ENCODE peak calls at places on chromosomes 1 and 21, in five cellular contexts. P, W, B, R and S are unnamed samples.

GRCh38 chr1:234134878-234135277 is 230.4 kb downstream of the SLC35F3 start:
- DNase-seq in R (no peak), B (no peak), W (no peak), P (no peak), S (no peak)

GRCh38 chr1:32357619-32358018 is 4.7 kb downstream of the FAM229A start:
- DNase-seq in B (no peak), R (no peak), P (no peak), W (no peak), S (no peak)

GRCh38 chr1:153615406-153615805 is 719 bp downstream of the S100A14 start:
- DNase-seq in R (no peak), P (no peak), B (no peak), W (no peak), S (no peak)

GRCh38 chr21:27513825-27514224 is 546.9 kb upstream of the ADAMTS5 start:
- DNase-seq in P (no peak), R (no peak), W (no peak), B (no peak), S (no peak)

GRCh38 chr1:29415156-29415830 is 179.0 kb downstream of the PTPRU start:
- DNase-seq in P (peak; percentile 74), W (no peak), R (peak; percentile 49), B (peak; percentile 52), S (peak; percentile 33)

GRCh38 chr1:33256701-33257387 is 552 bp downstream of the ZNF362 start:
- DNase-seq in P (peak; percentile 32), R (peak; percentile 88), B (no peak), W (no peak), S (peak; percentile 24)

GRCh38 chr1:232385221-232385620 is 244.7 kb downstream of the SIPA1L2 start:
- DNase-seq in W (no peak), P (no peak), R (no peak), B (no peak), S (no peak)

GRCh38 chr1:114154146-114154962 is 685 bp upstream of the SYT6 start:
- DNase-seq in P (no peak), B (peak; percentile 85), R (no peak), W (no peak), S (peak; percentile 82)

GRCh38 chr1:75134939-75135828 is 996 bp downstream of the LHX8 start:
- DNase-seq in B (peak; percentile 79), W (no peak), R (no peak), P (no peak), S (peak; percentile 56)

GRCh38 chr1:56064705-56065104 is 514.7 kb downstream of the PLPP3 start:
- DNase-seq in B (no peak), W (no peak), R (no peak), P (no peak), S (no peak)

GRCh38 chr1:32071758-32072621 is 749 bp upstream of the TMEM39B start:
- DNase-seq in R (peak; percentile 34), B (no peak), P (no peak), W (no peak), S (no peak)

GRCh38 chr1:42417191-42417590 is 36.6 kb downstream of the RIMKLA start:
- DNase-seq in W (no peak), B (no peak), P (no peak), R (no peak), S (no peak)

GRCh38 chr1:4027492-4028138 is 127.5 kb upstream of the C1orf174 start:
- DNase-seq in B (no peak), W (peak; percentile 34), P (no peak), R (no peak), S (no peak)

GRCh38 chr1:21325231-21325718 is 35.0 kb upstream of the ECE1 start:
- DNase-seq in B (no peak), R (no peak), P (no peak), W (no peak), S (no peak)

GRCh38 chr1:199612976-199613774 is 414.3 kb upstream of the NR5A2 start:
- DNase-seq in W (no peak), R (no peak), P (no peak), B (no peak), S (no peak)

GRCh38 chr1:152182942-152183341 is 23.9 kb upstream of the RPTN start:
- DNase-seq in R (no peak), P (no peak), B (no peak), W (no peak), S (no peak)

GRCh38 chr1:30650959-30651320 is 72.4 kb downstream of the MATN1 start:
- DNase-seq in B (no peak), W (no peak), P (no peak), R (no peak), S (no peak)

GRCh38 chr1:227733751-227734545 is 1.2 kb downstream of the JMJD4 start:
- DNase-seq in W (no peak), R (no peak), B (no peak), P (no peak), S (no peak)

GRCh38 chr1:230819976-230820375 is 48.3 kb downstream of the C1orf198 start:
- DNase-seq in R (no peak), W (no peak), P (no peak), B (peak; percentile 4), S (no peak)

GRCh38 chr1:5975133-5975880 is 16.9 kb downstream of the NPHP4 start:
- DNase-seq in P (no peak), R (peak; percentile 49), B (peak; percentile 73), W (no peak), S (peak; percentile 63)

GRCh38 chr1:229192031-229192430 is 78.9 kb upstream of the RAB4A start:
- DNase-seq in W (no peak), B (no peak), R (no peak), P (no peak), S (no peak)

GRCh38 chr1:161484613-161485012 is 20.6 kb upstream of the FCGR2A start:
- DNase-seq in P (peak; percentile 40), R (no peak), B (no peak), W (no peak), S (no peak)

GRCh38 chr1:172342584-172343245 is 77.8 kb upstream of the C1orf105 start:
- DNase-seq in W (peak; percentile 76), R (no peak), B (no peak), P (no peak), S (no peak)

GRCh38 chr1:204348722-204349121 is 11.0 kb downstream of the PLEKHA6 start:
- DNase-seq in B (no peak), W (no peak), R (peak; percentile 14), P (peak; percentile 64), S (no peak)

GRCh38 chr1:153608089-153608672 is 4.8 kb downstream of the S100A16 start:
- DNase-seq in B (no peak), R (no peak), W (no peak), P (no peak), S (no peak)

GRCh38 chr21:35400233-35400939 is 351.3 kb upstream of the RUNX1 start:
- DNase-seq in B (no peak), W (peak; percentile 19), R (peak; percentile 67), P (peak; percentile 57), S (no peak)

GRCh38 chr21:14888202-14888601 is 176.6 kb downstream of the NRIP1 start:
- DNase-seq in B (no peak), R (no peak), P (no peak), W (no peak), S (no peak)

GRCh38 chr1:184843732-184844495 is 89.3 kb upstream of the EDEM3 start:
- DNase-seq in B (no peak), R (no peak), W (peak; percentile 48), P (no peak), S (no peak)

DNA sequence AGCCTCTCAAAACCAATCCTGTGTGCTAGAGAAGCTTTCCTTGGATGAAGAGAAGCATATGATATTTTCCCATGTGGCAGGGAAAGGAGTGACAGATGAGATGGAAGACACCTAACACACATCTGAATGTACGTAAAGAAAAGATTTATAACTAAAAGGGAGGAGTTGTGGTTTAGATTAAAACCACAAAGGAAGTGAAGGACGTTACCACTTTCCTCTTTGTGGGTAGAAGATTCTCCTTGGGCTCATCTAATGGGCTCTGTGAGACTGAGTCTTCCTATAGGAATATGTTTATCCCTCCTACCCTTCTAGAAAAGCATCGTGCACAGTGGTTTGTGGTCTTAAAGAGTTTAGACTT is 38.9 kb downstream of the BCL9 start:
- DNase-seq in B (no peak), R (no peak), P (no peak), W (no peak), S (no peak)
- TF ChIP-seq ATF2 in B (no peak), R (no peak), P (no peak), W (no peak), S (no peak)

DNA sequence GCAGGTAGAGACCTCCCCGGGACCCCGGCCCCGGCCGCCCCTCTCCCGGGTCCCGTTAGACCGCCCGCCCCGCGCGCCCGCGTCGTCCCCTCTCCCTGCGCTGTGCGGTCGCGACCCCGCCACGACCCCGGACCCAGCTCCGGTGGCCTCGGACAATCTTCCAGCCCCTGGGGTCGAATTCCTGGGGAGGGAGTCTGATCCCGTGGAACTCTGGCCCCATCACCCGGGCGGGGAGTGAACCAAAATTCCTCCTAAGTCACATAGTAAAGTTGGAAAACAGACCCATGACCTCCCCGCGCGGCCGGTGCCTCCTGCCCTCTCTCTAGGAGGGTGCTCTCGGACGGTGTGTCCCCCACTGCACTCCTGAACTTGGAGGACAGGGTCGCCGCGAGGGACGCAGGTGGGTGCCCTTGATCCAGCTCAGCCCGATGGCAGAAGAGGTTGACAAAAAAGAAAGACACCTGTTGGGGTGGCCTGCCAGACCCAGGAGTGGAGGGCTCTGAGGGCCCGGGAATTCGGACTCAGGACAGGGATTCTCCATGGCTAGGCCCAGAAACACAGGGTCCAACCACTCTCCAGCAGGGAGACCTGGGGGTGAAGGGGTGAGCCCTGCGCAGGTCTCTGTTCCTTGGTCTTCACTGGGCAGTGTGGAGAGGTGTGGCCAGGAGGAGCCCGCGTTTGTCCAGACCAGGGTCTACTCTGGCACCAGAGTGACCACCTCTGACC is 451 bp downstream of the ADAMTSL4 start:
- DNase-seq in R (no peak), B (no peak), W (no peak), P (peak; percentile 35), S (peak; percentile 65)
- TF ChIP-seq ATF2 in R (no peak), B (no peak), W (no peak), P (no peak), S (no peak)

DNA sequence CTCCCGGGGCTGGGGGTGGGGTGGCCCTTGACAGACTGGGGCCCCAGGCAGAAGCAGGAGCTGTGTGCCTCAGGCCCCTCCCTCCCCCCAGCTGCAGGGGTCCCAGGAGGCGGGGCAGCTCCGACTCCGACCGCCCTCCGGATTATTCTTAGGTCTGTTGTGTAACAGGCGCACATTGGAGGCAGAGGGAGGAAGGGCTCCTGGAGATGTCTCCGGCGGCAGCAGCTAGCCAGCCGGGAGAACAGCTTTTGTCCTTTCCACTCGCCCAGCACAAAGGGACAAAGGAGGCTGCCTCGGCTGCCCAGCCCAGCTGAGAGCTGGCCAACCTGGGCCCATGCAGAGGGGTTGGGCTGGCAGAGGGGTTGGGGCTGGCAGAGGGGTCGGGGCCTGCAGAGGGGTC is 29.7 kb upstream of the PLCH2 start:
- DNase-seq in P (no peak), R (no peak), W (no peak), B (no peak), S (no peak)
- TF ChIP-seq ATF2 in P (no peak), R (no peak), W (no peak), B (no peak), S (no peak)

DNA sequence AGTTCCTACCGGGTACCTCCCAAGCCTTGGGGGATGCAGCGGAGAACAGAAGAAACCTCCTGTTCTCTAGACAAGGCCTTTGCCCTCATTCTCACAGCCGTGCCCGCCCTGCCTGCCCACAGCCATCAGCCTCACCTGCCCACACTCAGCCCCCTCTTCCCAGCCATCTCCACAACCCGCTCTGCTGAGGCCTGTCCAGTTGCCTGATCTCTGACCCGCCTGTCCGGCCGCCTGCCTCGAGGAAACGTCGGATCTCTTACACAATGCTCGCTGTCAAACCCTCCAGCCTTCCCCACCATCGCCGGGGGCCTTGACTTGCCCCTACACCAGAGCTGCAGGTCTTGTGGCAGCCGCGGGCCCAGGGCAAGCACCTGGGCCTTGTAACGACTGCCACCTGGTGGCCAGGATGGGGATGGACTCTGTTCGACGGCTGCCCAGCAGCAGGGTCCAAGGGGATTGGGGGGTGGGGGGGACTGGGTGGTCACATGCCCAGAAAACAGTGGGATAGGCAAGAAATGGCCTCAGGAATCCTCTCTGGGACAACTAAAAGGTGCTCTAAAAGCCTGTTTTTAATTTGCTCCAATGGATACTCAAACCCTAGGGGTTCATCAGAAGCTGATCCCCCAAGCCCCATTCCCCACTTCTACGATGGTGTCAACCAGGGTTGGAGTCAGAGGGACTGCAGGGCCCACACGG is 31.0 kb downstream of the SLC45A1 start:
- DNase-seq in P (peak; percentile 86), R (peak; percentile 48), W (no peak), B (peak; percentile 92), S (peak; percentile 86)
- TF ChIP-seq ATF2 in P (no peak), R (no peak), W (no peak), B (no peak), S (no peak)